ENCODE peak calls at places on chromosomes 3 and 15, in eight cellular contexts. One of them, this sample, is unnamed.
A peak's percentile ranks its signal among the peaks of the same experiment; 100 is the strongest.

GRCh38 chr15:85379403-85380131 is 836 bp upstream of the AKAP13 start:
- DNase-seq in memory B cell: no peak
- DNase-seq in bronchial epithelial cell: peak; percentile 27
- DNase-seq in fibroblast of mammary gland: no peak
- DNase-seq in globus pallidus: no peak
- DNase-seq in cardiac fibroblast: peak; percentile 38
- DNase-seq in stimulated activated CD4-positive, alpha-beta T cell treated with anti-CD3 and anti-CD28 coated beads, Interleukin-15, amount 100 ng/mL, for 24 hours: peak; percentile 53
- DNase-seq in RWPE1: no peak
- DNase-seq in this sample: peak; percentile 12

GRCh38 chr3:63689285-63689684 is 36.8 kb downstream of the SNTN start:
- DNase-seq in memory B cell: no peak
- DNase-seq in bronchial epithelial cell: no peak
- DNase-seq in fibroblast of mammary gland: no peak
- DNase-seq in globus pallidus: no peak
- DNase-seq in cardiac fibroblast: no peak
- DNase-seq in stimulated activated CD4-positive, alpha-beta T cell treated with anti-CD3 and anti-CD28 coated beads, Interleukin-15, amount 100 ng/mL, for 24 hours: no peak
- DNase-seq in RWPE1: no peak
- DNase-seq in this sample: no peak

GRCh38 chr15:58203537-58203936 is 65.4 kb downstream of the AQP9 start:
- DNase-seq in memory B cell: no peak
- DNase-seq in bronchial epithelial cell: no peak
- DNase-seq in fibroblast of mammary gland: peak; percentile 100
- DNase-seq in globus pallidus: no peak
- DNase-seq in cardiac fibroblast: peak; percentile 98
- DNase-seq in stimulated activated CD4-positive, alpha-beta T cell treated with anti-CD3 and anti-CD28 coated beads, Interleukin-15, amount 100 ng/mL, for 24 hours: no peak
- DNase-seq in RWPE1: no peak
- DNase-seq in this sample: peak; percentile 42

GRCh38 chr3:154148541-154148940 is 27.4 kb downstream of the ARHGEF26 start:
- DNase-seq in memory B cell: no peak
- DNase-seq in bronchial epithelial cell: no peak
- DNase-seq in fibroblast of mammary gland: no peak
- DNase-seq in globus pallidus: no peak
- DNase-seq in cardiac fibroblast: no peak
- DNase-seq in stimulated activated CD4-positive, alpha-beta T cell treated with anti-CD3 and anti-CD28 coated beads, Interleukin-15, amount 100 ng/mL, for 24 hours: no peak
- DNase-seq in RWPE1: no peak
- DNase-seq in this sample: no peak

GRCh38 chr3:141218204-141218603 is 13.4 kb upstream of the PXYLP1 start:
- DNase-seq in memory B cell: no peak
- DNase-seq in bronchial epithelial cell: no peak
- DNase-seq in fibroblast of mammary gland: no peak
- DNase-seq in globus pallidus: no peak
- DNase-seq in cardiac fibroblast: no peak
- DNase-seq in stimulated activated CD4-positive, alpha-beta T cell treated with anti-CD3 and anti-CD28 coated beads, Interleukin-15, amount 100 ng/mL, for 24 hours: no peak
- DNase-seq in RWPE1: no peak
- DNase-seq in this sample: no peak

GRCh38 chr3:38153986-38154608 is 11.2 kb upstream of the OXSR1 start:
- DNase-seq in memory B cell: no peak
- DNase-seq in bronchial epithelial cell: peak; percentile 99
- DNase-seq in fibroblast of mammary gland: peak; percentile 96
- DNase-seq in globus pallidus: no peak
- DNase-seq in cardiac fibroblast: peak; percentile 92
- DNase-seq in stimulated activated CD4-positive, alpha-beta T cell treated with anti-CD3 and anti-CD28 coated beads, Interleukin-15, amount 100 ng/mL, for 24 hours: no peak
- DNase-seq in RWPE1: peak; percentile 81
- DNase-seq in this sample: no peak

GRCh38 chr3:55244247-55244646 is 242.9 kb downstream of the WNT5A start:
- DNase-seq in memory B cell: no peak
- DNase-seq in bronchial epithelial cell: no peak
- DNase-seq in fibroblast of mammary gland: no peak
- DNase-seq in globus pallidus: no peak
- DNase-seq in cardiac fibroblast: no peak
- DNase-seq in stimulated activated CD4-positive, alpha-beta T cell treated with anti-CD3 and anti-CD28 coated beads, Interleukin-15, amount 100 ng/mL, for 24 hours: no peak
- DNase-seq in RWPE1: no peak
- DNase-seq in this sample: no peak

GRCh38 chr15:81341351-81341750 is 17.4 kb upstream of the STARD5 start:
- DNase-seq in memory B cell: no peak
- DNase-seq in bronchial epithelial cell: no peak
- DNase-seq in fibroblast of mammary gland: no peak
- DNase-seq in globus pallidus: no peak
- DNase-seq in cardiac fibroblast: no peak
- DNase-seq in stimulated activated CD4-positive, alpha-beta T cell treated with anti-CD3 and anti-CD28 coated beads, Interleukin-15, amount 100 ng/mL, for 24 hours: no peak
- DNase-seq in RWPE1: no peak
- DNase-seq in this sample: no peak

GRCh38 chr15:69117431-69117841 is 43.0 kb upstream of the GLCE start:
- DNase-seq in memory B cell: no peak
- DNase-seq in bronchial epithelial cell: peak; percentile 74
- DNase-seq in fibroblast of mammary gland: no peak
- DNase-seq in globus pallidus: no peak
- DNase-seq in cardiac fibroblast: no peak
- DNase-seq in stimulated activated CD4-positive, alpha-beta T cell treated with anti-CD3 and anti-CD28 coated beads, Interleukin-15, amount 100 ng/mL, for 24 hours: no peak
- DNase-seq in RWPE1: peak; percentile 38
- DNase-seq in this sample: no peak

GRCh38 chr15:51004103-51004536 is 90.6 kb downstream of the TNFAIP8L3 start:
- DNase-seq in memory B cell: no peak
- DNase-seq in bronchial epithelial cell: peak; percentile 94
- DNase-seq in fibroblast of mammary gland: peak; percentile 54
- DNase-seq in globus pallidus: no peak
- DNase-seq in cardiac fibroblast: peak; percentile 85
- DNase-seq in stimulated activated CD4-positive, alpha-beta T cell treated with anti-CD3 and anti-CD28 coated beads, Interleukin-15, amount 100 ng/mL, for 24 hours: no peak
- DNase-seq in RWPE1: peak; percentile 49
- DNase-seq in this sample: peak; percentile 28

GRCh38 chr15:49823987-49824538 is 203.2 kb downstream of the DTWD1 start:
- DNase-seq in memory B cell: no peak
- DNase-seq in bronchial epithelial cell: no peak
- DNase-seq in fibroblast of mammary gland: no peak
- DNase-seq in globus pallidus: no peak
- DNase-seq in cardiac fibroblast: no peak
- DNase-seq in stimulated activated CD4-positive, alpha-beta T cell treated with anti-CD3 and anti-CD28 coated beads, Interleukin-15, amount 100 ng/mL, for 24 hours: no peak
- DNase-seq in RWPE1: no peak
- DNase-seq in this sample: no peak

GRCh38 chr15:77607894-77608261 is 24.8 kb downstream of the LINGO1 start:
- DNase-seq in memory B cell: no peak
- DNase-seq in bronchial epithelial cell: no peak
- DNase-seq in fibroblast of mammary gland: no peak
- DNase-seq in globus pallidus: peak; percentile 78
- DNase-seq in cardiac fibroblast: no peak
- DNase-seq in stimulated activated CD4-positive, alpha-beta T cell treated with anti-CD3 and anti-CD28 coated beads, Interleukin-15, amount 100 ng/mL, for 24 hours: no peak
- DNase-seq in RWPE1: no peak
- DNase-seq in this sample: peak; percentile 62

GRCh38 chr15:75195766-75196241 is 5.9 kb upstream of the C15orf39 start:
- DNase-seq in memory B cell: no peak
- DNase-seq in bronchial epithelial cell: no peak
- DNase-seq in fibroblast of mammary gland: no peak
- DNase-seq in globus pallidus: no peak
- DNase-seq in cardiac fibroblast: no peak
- DNase-seq in stimulated activated CD4-positive, alpha-beta T cell treated with anti-CD3 and anti-CD28 coated beads, Interleukin-15, amount 100 ng/mL, for 24 hours: no peak
- DNase-seq in RWPE1: no peak
- DNase-seq in this sample: no peak

GRCh38 chr15:52803543-52804306 is 13.6 kb upstream of the ONECUT1 start:
- DNase-seq in memory B cell: peak; percentile 22
- DNase-seq in bronchial epithelial cell: no peak
- DNase-seq in fibroblast of mammary gland: no peak
- DNase-seq in globus pallidus: no peak
- DNase-seq in cardiac fibroblast: no peak
- DNase-seq in stimulated activated CD4-positive, alpha-beta T cell treated with anti-CD3 and anti-CD28 coated beads, Interleukin-15, amount 100 ng/mL, for 24 hours: peak; percentile 17
- DNase-seq in RWPE1: no peak
- DNase-seq in this sample: no peak

GRCh38 chr15:90592144-90592887 is 62.6 kb downstream of the CRTC3 start:
- DNase-seq in memory B cell: no peak
- DNase-seq in bronchial epithelial cell: peak; percentile 79
- DNase-seq in fibroblast of mammary gland: peak; percentile 91
- DNase-seq in globus pallidus: no peak
- DNase-seq in cardiac fibroblast: peak; percentile 77
- DNase-seq in stimulated activated CD4-positive, alpha-beta T cell treated with anti-CD3 and anti-CD28 coated beads, Interleukin-15, amount 100 ng/mL, for 24 hours: peak; percentile 18
- DNase-seq in RWPE1: peak; percentile 48
- DNase-seq in this sample: no peak

GRCh38 chr3:114880078-114880477 is 267.0 kb downstream of the ZBTB20 start:
- DNase-seq in memory B cell: no peak
- DNase-seq in bronchial epithelial cell: no peak
- DNase-seq in fibroblast of mammary gland: no peak
- DNase-seq in globus pallidus: no peak
- DNase-seq in cardiac fibroblast: no peak
- DNase-seq in stimulated activated CD4-positive, alpha-beta T cell treated with anti-CD3 and anti-CD28 coated beads, Interleukin-15, amount 100 ng/mL, for 24 hours: no peak
- DNase-seq in RWPE1: no peak
- DNase-seq in this sample: no peak

GRCh38 chr15:97909291-97909891 is 51.1 kb upstream of the ARRDC4 start:
- DNase-seq in memory B cell: peak; percentile 50
- DNase-seq in bronchial epithelial cell: peak; percentile 59
- DNase-seq in fibroblast of mammary gland: peak; percentile 61
- DNase-seq in globus pallidus: peak; percentile 37
- DNase-seq in cardiac fibroblast: peak; percentile 65
- DNase-seq in stimulated activated CD4-positive, alpha-beta T cell treated with anti-CD3 and anti-CD28 coated beads, Interleukin-15, amount 100 ng/mL, for 24 hours: peak; percentile 70
- DNase-seq in RWPE1: peak; percentile 67
- DNase-seq in this sample: peak; percentile 82

GRCh38 chr3:150783920-150784746 is 21.2 kb upstream of the SIAH2 start:
- DNase-seq in memory B cell: no peak
- DNase-seq in bronchial epithelial cell: peak; percentile 98
- DNase-seq in fibroblast of mammary gland: peak; percentile 18
- DNase-seq in globus pallidus: no peak
- DNase-seq in cardiac fibroblast: peak; percentile 85
- DNase-seq in stimulated activated CD4-positive, alpha-beta T cell treated with anti-CD3 and anti-CD28 coated beads, Interleukin-15, amount 100 ng/mL, for 24 hours: peak; percentile 26
- DNase-seq in RWPE1: peak; percentile 66
- DNase-seq in this sample: no peak

GRCh38 chr15:94056314-94056713 is 175.0 kb upstream of the MCTP2 start:
- DNase-seq in memory B cell: no peak
- DNase-seq in bronchial epithelial cell: no peak
- DNase-seq in fibroblast of mammary gland: peak; percentile 62
- DNase-seq in globus pallidus: no peak
- DNase-seq in cardiac fibroblast: no peak
- DNase-seq in stimulated activated CD4-positive, alpha-beta T cell treated with anti-CD3 and anti-CD28 coated beads, Interleukin-15, amount 100 ng/mL, for 24 hours: no peak
- DNase-seq in RWPE1: no peak
- DNase-seq in this sample: no peak

GRCh38 chr15:22877122-22877521 is 38.7 kb downstream of the NIPA2 start:
- DNase-seq in memory B cell: no peak
- DNase-seq in bronchial epithelial cell: no peak
- DNase-seq in fibroblast of mammary gland: no peak
- DNase-seq in globus pallidus: no peak
- DNase-seq in cardiac fibroblast: no peak
- DNase-seq in stimulated activated CD4-positive, alpha-beta T cell treated with anti-CD3 and anti-CD28 coated beads, Interleukin-15, amount 100 ng/mL, for 24 hours: no peak
- DNase-seq in RWPE1: no peak
- DNase-seq in this sample: no peak

GRCh38 chr3:15148614-15149013 is 49.7 kb upstream of the RBSN start:
- DNase-seq in memory B cell: no peak
- DNase-seq in bronchial epithelial cell: peak; percentile 35
- DNase-seq in fibroblast of mammary gland: peak; percentile 33
- DNase-seq in globus pallidus: no peak
- DNase-seq in cardiac fibroblast: no peak
- DNase-seq in stimulated activated CD4-positive, alpha-beta T cell treated with anti-CD3 and anti-CD28 coated beads, Interleukin-15, amount 100 ng/mL, for 24 hours: no peak
- DNase-seq in RWPE1: no peak
- DNase-seq in this sample: no peak

GRCh38 chr15:68126415-68126814 is 72.3 kb downstream of the PIAS1 start:
- DNase-seq in memory B cell: no peak
- DNase-seq in bronchial epithelial cell: peak; percentile 20
- DNase-seq in fibroblast of mammary gland: peak; percentile 33
- DNase-seq in globus pallidus: no peak
- DNase-seq in cardiac fibroblast: no peak
- DNase-seq in stimulated activated CD4-positive, alpha-beta T cell treated with anti-CD3 and anti-CD28 coated beads, Interleukin-15, amount 100 ng/mL, for 24 hours: no peak
- DNase-seq in RWPE1: no peak
- DNase-seq in this sample: no peak

GRCh38 chr3:126342991-126343661 is 14.1 kb downstream of the KLF15 start:
- DNase-seq in memory B cell: no peak
- DNase-seq in bronchial epithelial cell: peak; percentile 2
- DNase-seq in fibroblast of mammary gland: peak; percentile 47
- DNase-seq in globus pallidus: no peak
- DNase-seq in cardiac fibroblast: no peak
- DNase-seq in stimulated activated CD4-positive, alpha-beta T cell treated with anti-CD3 and anti-CD28 coated beads, Interleukin-15, amount 100 ng/mL, for 24 hours: no peak
- DNase-seq in RWPE1: peak; percentile 32
- DNase-seq in this sample: no peak

GRCh38 chr3:119891944-119892721 is 110.2 kb downstream of the NR1I2 start:
- DNase-seq in memory B cell: peak; percentile 30
- DNase-seq in bronchial epithelial cell: peak; percentile 64
- DNase-seq in fibroblast of mammary gland: peak; percentile 80
- DNase-seq in globus pallidus: peak; percentile 69
- DNase-seq in cardiac fibroblast: peak; percentile 87
- DNase-seq in stimulated activated CD4-positive, alpha-beta T cell treated with anti-CD3 and anti-CD28 coated beads, Interleukin-15, amount 100 ng/mL, for 24 hours: peak; percentile 30
- DNase-seq in RWPE1: peak; percentile 8
- DNase-seq in this sample: peak; percentile 83

GRCh38 chr3:42134867-42135464 is 43.8 kb downstream of the TRAK1 start:
- DNase-seq in memory B cell: no peak
- DNase-seq in bronchial epithelial cell: peak; percentile 54
- DNase-seq in fibroblast of mammary gland: no peak
- DNase-seq in globus pallidus: no peak
- DNase-seq in cardiac fibroblast: no peak
- DNase-seq in stimulated activated CD4-positive, alpha-beta T cell treated with anti-CD3 and anti-CD28 coated beads, Interleukin-15, amount 100 ng/mL, for 24 hours: no peak
- DNase-seq in RWPE1: no peak
- DNase-seq in this sample: no peak

GRCh38 chr3:133996251-133996661 is 33.5 kb downstream of the SLCO2A1 start:
- DNase-seq in memory B cell: no peak
- DNase-seq in bronchial epithelial cell: no peak
- DNase-seq in fibroblast of mammary gland: no peak
- DNase-seq in globus pallidus: no peak
- DNase-seq in cardiac fibroblast: no peak
- DNase-seq in stimulated activated CD4-positive, alpha-beta T cell treated with anti-CD3 and anti-CD28 coated beads, Interleukin-15, amount 100 ng/mL, for 24 hours: no peak
- DNase-seq in RWPE1: no peak
- DNase-seq in this sample: no peak

This sample was measured in Ammon's horn.